ENCODE peak calls at places on chromosomes 16 and 17, in four cellular contexts. P is neuronal stem cell, L is mesendoderm, T is trophoblast cell. R is an unnamed sample. For H3K79me1, the result is how much of the 10 kb centered on the place peaks cover.

GRCh38 chr17:67620636-67621035 is 97.1 kb upstream of the NOL11 start:
- DNase-seq in P (no peak), L (no peak), T (no peak), R (no peak)

GRCh38 chr16:65956100-65956499 is 410.4 kb upstream of the CDH5 start:
- DNase-seq in P (no peak), L (no peak), T (no peak), R (no peak)

GRCh38 chr16:8953064-8953463 is 10.6 kb downstream of the USP7 start:
- DNase-seq in P (no peak), L (no peak), T (no peak), R (no peak)

GRCh38 chr17:34242976-34243731 is 11.9 kb upstream of the CCL2 start:
- DNase-seq in P (no peak), L (no peak), T (no peak), R (no peak)

GRCh38 chr17:45228121-45228941 is 6.6 kb downstream of the FMNL1 start:
- DNase-seq in P (no peak), L (no peak), T (no peak), R (no peak)

GRCh38 chr17:43755389-43755875 is 3.2 kb downstream of the SOST start:
- DNase-seq in P (peak), L (peak), T (no peak), R (peak)

GRCh38 chr17:78179372-78179771 is 7.5 kb downstream of the TK1 start:
- DNase-seq in P (no peak), L (no peak), T (peak), R (peak)

GRCh38 chr17:40341808-40342574 is 22.5 kb downstream of the GJD3 start:
- DNase-seq in P (no peak), L (peak), T (peak), R (peak)

GRCh38 chr17:39923836-39924690 is 3.3 kb downstream of the ORMDL3 start:
- DNase-seq in P (no peak), L (peak), T (no peak), R (peak)

GRCh38 chr17:44489581-44489980 is 13.6 kb downstream of the GPATCH8 start:
- DNase-seq in P (no peak), L (no peak), T (no peak), R (no peak)

GRCh38 chr16:88618182-88618955 is 20.0 kb upstream of the IL17C start:
- DNase-seq in P (no peak), L (no peak), T (no peak), R (peak)

GRCh38 chr16:88617268-88618031 is 20.9 kb upstream of the IL17C start:
- DNase-seq in P (no peak), L (peak), T (no peak), R (peak)

GRCh38 chr16:88619859-88620655 is 18.3 kb upstream of the IL17C start:
- DNase-seq in P (no peak), L (no peak), T (no peak), R (peak)

GRCh38 chr16:88616736-88617135 is 21.6 kb upstream of the IL17C start:
- DNase-seq in P (no peak), L (no peak), T (no peak), R (no peak)

GRCh38 chr16:88618956-88619667 is 19.3 kb upstream of the IL17C start:
- DNase-seq in P (no peak), L (no peak), T (no peak), R (no peak)
- H3K79me1 ChIP-seq in P (under half), L (under half), T (under half), R (under half)

GRCh38 chr16:11675561-11676511 is 7.6 kb downstream of the SNN start:
- DNase-seq in P (no peak), L (peak), T (peak), R (peak)
- H3K79me1 ChIP-seq in P (under half), L (under half), T (under half), R (under half)

GRCh38 chr16:2698996-2699750 is 16.9 kb downstream of the KCTD5 start:
- DNase-seq in P (no peak), L (no peak), T (no peak), R (no peak)
- H3K79me1 ChIP-seq in P (under half), L (under half), T (under half), R (under half)

GRCh38 chr17:17727111-17727659 is 45.9 kb downstream of the RAI1 start:
- DNase-seq in P (no peak), L (no peak), T (no peak), R (no peak)
- H3K79me1 ChIP-seq in P (under half), L (under half), T (under half), R (under half)